ENCODE peak calls at places on chromosomes 6 and 20, in five cellular contexts. K, X, U, N and C are unnamed samples.

GRCh38 chr20:60214901-60215522 is 256.8 kb downstream of the CDH26 start:
- DNase-seq in X (no peak), N (no peak), K (no peak), U (no peak), C (no peak)

GRCh38 chr6:113457156-113457555 is 400.0 kb upstream of the MARCKS start:
- DNase-seq in X (no peak), N (peak), K (no peak), U (no peak), C (no peak)

GRCh38 chr20:19881080-19881840 is 123.2 kb downstream of the RIN2 start:
- DNase-seq in X (no peak), K (no peak), N (no peak), U (no peak), C (no peak)

GRCh38 chr6:4687989-4688947 is 87.9 kb upstream of the CDYL start:
- DNase-seq in K (no peak), U (no peak), N (no peak), X (no peak), C (no peak)

GRCh38 chr6:33747823-33748222 is 1.1 kb upstream of the IP6K3 start:
- DNase-seq in K (no peak), U (no peak), N (no peak), X (no peak), C (no peak)

GRCh38 chr6:101069191-101069795 is 188.2 kb upstream of the ASCC3 start:
- DNase-seq in K (no peak), U (no peak), X (no peak), N (no peak), C (no peak)

GRCh38 chr6:82006027-82006738 is 241.4 kb downstream of the IBTK start:
- DNase-seq in U (no peak), K (peak), N (no peak), X (peak), C (no peak)

GRCh38 chr6:7341989-7342742 is 29.2 kb upstream of the SSR1 start:
- DNase-seq in K (peak), N (peak), U (no peak), X (no peak), C (peak)

GRCh38 chr6:144127097-144127496 is 23.2 kb upstream of the STX11 start:
- DNase-seq in K (no peak), N (no peak), U (no peak), X (no peak), C (no peak)

GRCh38 chr6:26415791-26416190 is 13.7 kb downstream of the BTN3A1 start:
- DNase-seq in K (no peak), X (no peak), U (no peak), N (no peak), C (no peak)

GRCh38 chr6:15148356-15149058 is 97.4 kb upstream of the JARID2 start:
- DNase-seq in X (peak), K (peak), N (no peak), U (no peak), C (no peak)

GRCh38 chr6:34514593-34515472 is 41.3 kb downstream of the SPDEF start:
- DNase-seq in N (peak), U (no peak), X (peak), K (no peak), C (no peak)

GRCh38 chr6:8084586-8084985 is 17.8 kb downstream of the EEF1E1 start:
- DNase-seq in X (no peak), U (no peak), K (no peak), N (no peak), C (no peak)

GRCh38 chr6:799769-800168 is 106.8 kb upstream of the EXOC2 start:
- DNase-seq in X (no peak), N (no peak), K (no peak), U (no peak), C (no peak)

GRCh38 chr20:46558511-46558959 is 8.1 kb upstream of the OCSTAMP start:
- DNase-seq in X (peak), U (no peak), N (peak), K (no peak), C (no peak)

GRCh38 chr20:11403711-11404110 is 514.0 kb upstream of the BTBD3 start:
- DNase-seq in K (no peak), X (no peak), N (peak), U (no peak), C (no peak)

GRCh38 chr6:71294121-71294523 is 5.5 kb downstream of the OGFRL1 start:
- DNase-seq in U (no peak), X (no peak), N (no peak), K (no peak), C (no peak)

GRCh38 chr20:37821691-37822655 is 81.0 kb upstream of the VSTM2L start:
- DNase-seq in K (no peak), N (no peak), X (no peak), U (no peak), C (no peak)